ENCODE peak calls at places on chromosomes 11 and 22, in eight cellular contexts. R, M, D, E, J, P, C and I are unnamed samples.

GRCh38 chr11:70519117-70519516 is 120.8 kb downstream of the CTTN start:
- DNase-seq in R (no peak), M (no peak), D (no peak), E (no peak), J (no peak), P (no peak), C (no peak), I (no peak)

GRCh38 chr22:39490135-39490798 is 11.8 kb upstream of the MIEF1 start:
- DNase-seq in R (peak), M (peak), D (peak), E (peak), J (peak), P (peak), C (peak), I (peak)

GRCh38 chr11:84747871-84748270 is 879.3 kb downstream of the DLG2 start:
- DNase-seq in R (no peak), M (no peak), D (no peak), E (no peak), J (peak), P (no peak), C (no peak), I (no peak)

GRCh38 chr11:128361451-128362020 is 225.8 kb downstream of the ETS1 start:
- DNase-seq in R (no peak), M (no peak), D (peak), E (no peak), J (peak), P (no peak), C (no peak), I (no peak)

GRCh38 chr11:128691802-128692749 is 1.8 kb upstream of the FLI1 start:
- DNase-seq in R (no peak), M (no peak), D (no peak), E (no peak), J (no peak), P (peak), C (no peak), I (no peak)

GRCh38 chr11:3840870-3841425 is at the start of gene RHOG:
- DNase-seq in R (no peak), M (peak), D (peak), E (peak), J (no peak), P (peak), C (peak), I (peak)

GRCh38 chr11:123103326-123103980 is 41.5 kb upstream of the HSPA8 start:
- DNase-seq in R (no peak), M (peak), D (no peak), E (peak), J (peak), P (peak), C (peak), I (no peak)

GRCh38 chr11:70220136-70220535 is 17.0 kb downstream of the FADD start:
- DNase-seq in R (no peak), M (no peak), D (no peak), E (no peak), J (no peak), P (no peak), C (no peak), I (no peak)

GRCh38 chr11:64650923-64651523 is 60.0 kb downstream of the SLC22A12 start:
- DNase-seq in R (no peak), M (no peak), D (no peak), E (no peak), J (no peak), P (peak), C (peak), I (no peak)

GRCh38 chr11:3121931-3122774 is 43.0 kb downstream of the OSBPL5 start:
- DNase-seq in R (no peak), M (peak), D (peak), E (no peak), J (no peak), P (peak), C (no peak), I (no peak)

GRCh38 chr11:69959461-69959860 is 118.7 kb upstream of the ANO1 start:
- DNase-seq in R (no peak), M (no peak), D (no peak), E (no peak), J (no peak), P (no peak), C (no peak), I (no peak)

GRCh38 chr11:62883677-62884076 is 3.0 kb downstream of the SLC3A2 start:
- DNase-seq in R (no peak), M (no peak), D (no peak), E (no peak), J (no peak), P (no peak), C (peak), I (no peak)

GRCh38 chr22:36461665-36462474 is 19.6 kb downstream of the TXN2 start:
- DNase-seq in R (no peak), M (peak), D (no peak), E (no peak), J (no peak), P (peak), C (no peak), I (no peak)

GRCh38 chr11:20059587-20060021 is 100.7 kb downstream of the DBX1 start:
- DNase-seq in R (no peak), M (no peak), D (no peak), E (no peak), J (no peak), P (peak), C (no peak), I (no peak)

GRCh38 chr11:125724125-125724524 is 22.0 kb upstream of the PATE1 start:
- DNase-seq in R (no peak), M (no peak), D (no peak), E (no peak), J (no peak), P (peak), C (no peak), I (no peak)

GRCh38 chr11:79525257-79525656 is 84.4 kb upstream of the TENM4 start:
- DNase-seq in R (no peak), M (no peak), D (no peak), E (no peak), J (no peak), P (no peak), C (no peak), I (no peak)

GRCh38 chr22:37258005-37258790 is 14.1 kb upstream of the RAC2 start:
- DNase-seq in R (no peak), M (no peak), D (no peak), E (no peak), J (no peak), P (peak), C (no peak), I (no peak)

GRCh38 chr22:20211409-20211996 is 56.6 kb downstream of the RTN4R start:
- DNase-seq in R (no peak), M (no peak), D (no peak), E (no peak), J (no peak), P (peak), C (no peak), I (no peak)

GRCh38 chr11:35166369-35167360 is 27.7 kb downstream of the CD44 start:
- DNase-seq in R (no peak), M (peak), D (no peak), E (no peak), J (peak), P (no peak), C (peak), I (no peak)